ENCODE peak calls at places on chromosome 1, in five cellular contexts. Q is AML-193; N is heart left ventricle; V is activated T-cell treated with anti-CD3 and anti-CD28 coated beads, Interleukin-2, amount 50 U/mL, for 1 hour; O is ureter. D is an unnamed sample.

GRCh38 chr1:173213665-173214064 is 6.5 kb upstream of the TNFSF4 start:
- DNase-seq in Q (no peak), N (no peak), V (no peak), O (no peak), D (no peak)

GRCh38 chr1:166950156-166950555 is 25.2 kb downstream of the ILDR2 start:
- DNase-seq in Q (no peak), N (no peak), V (no peak), O (no peak), D (no peak)

GRCh38 chr1:57796609-57797008 is 372.7 kb upstream of the DAB1 start:
- DNase-seq in Q (no peak), N (no peak), V (no peak), O (no peak), D (no peak)

GRCh38 chr1:160251006-160251405 is 11.3 kb downstream of the DCAF8 start:
- DNase-seq in Q (no peak), N (no peak), V (no peak), O (no peak), D (no peak)

GRCh38 chr1:1996207-1996651 is 7.4 kb downstream of the CFAP74 start:
- DNase-seq in Q (peak; percentile 77), N (no peak), V (no peak), O (no peak), D (no peak)

GRCh38 chr1:148289647-148290046 is 137.6 kb upstream of the NBPF11 start:
- DNase-seq in Q (no peak), N (no peak), V (no peak), O (no peak), D (no peak)

GRCh38 chr1:221919743-221920142 is 177.9 kb upstream of the DUSP10 start:
- DNase-seq in Q (no peak), N (no peak), V (no peak), O (no peak), D (no peak)

GRCh38 chr1:230143534-230143933 is 76.5 kb downstream of the GALNT2 start:
- DNase-seq in Q (no peak), N (no peak), V (no peak), O (no peak), D (no peak)

GRCh38 chr1:56993355-56993985 is 27.7 kb upstream of the C8B start:
- DNase-seq in Q (no peak), N (no peak), V (no peak), O (no peak), D (no peak)

GRCh38 chr1:41743361-41743760 is 175.4 kb downstream of the HIVEP3 start:
- DNase-seq in Q (no peak), N (no peak), V (no peak), O (no peak), D (no peak)

GRCh38 chr1:55708781-55709180 is 493.6 kb upstream of the USP24 start:
- DNase-seq in Q (no peak), N (no peak), V (no peak), O (no peak), D (no peak)